ENCODE peak calls at places on chromosomes 6 and 20, in four cellular contexts. One of them, this sample, is unnamed.

GRCh38 chr6:26240157-26240980 is 124.6 kb upstream of the BTN3A2 start:
- DNase-seq in heart left ventricle: peak; percentile 69
- DNase-seq in ovary: no peak
- DNase-seq in HCT116: no peak
- DNase-seq in this sample: peak; percentile 76

GRCh38 chr6:40788661-40789111 is 201.5 kb upstream of the LRFN2 start:
- DNase-seq in ovary: peak; percentile 22
- DNase-seq in HCT116: no peak
- DNase-seq in heart left ventricle: no peak
- DNase-seq in this sample: no peak

GRCh38 chr6:46504242-46504641 is 13.0 kb upstream of the RCAN2 start:
- DNase-seq in ovary: no peak
- DNase-seq in heart left ventricle: no peak
- DNase-seq in HCT116: no peak
- DNase-seq in this sample: no peak

GRCh38 chr20:45293041-45294002 is 13.3 kb upstream of the RBPJL start:
- DNase-seq in heart left ventricle: peak; percentile 79
- DNase-seq in HCT116: peak; percentile 26
- DNase-seq in ovary: peak; percentile 68
- DNase-seq in this sample: peak; percentile 85

GRCh38 chr20:52269327-52269726 is 77.7 kb upstream of the ZFP64 start:
- DNase-seq in ovary: no peak
- DNase-seq in HCT116: no peak
- DNase-seq in heart left ventricle: no peak
- DNase-seq in this sample: no peak

GRCh38 chr6:148928811-148929210 is 182.0 kb downstream of the UST start:
- DNase-seq in ovary: no peak
- DNase-seq in HCT116: no peak
- DNase-seq in heart left ventricle: no peak
- DNase-seq in this sample: no peak

GRCh38 chr6:5674141-5674540 is 332.6 kb downstream of the NRN1 start:
- DNase-seq in heart left ventricle: no peak
- DNase-seq in ovary: no peak
- DNase-seq in HCT116: no peak
- DNase-seq in this sample: no peak

GRCh38 chr6:168589275-168589674 is 148.3 kb downstream of the SMOC2 start:
- DNase-seq in ovary: no peak
- DNase-seq in heart left ventricle: no peak
- DNase-seq in HCT116: no peak
- DNase-seq in this sample: no peak

GRCh38 chr6:38603966-38604365 is 35.8 kb downstream of the BTBD9 start:
- DNase-seq in heart left ventricle: no peak
- DNase-seq in HCT116: no peak
- DNase-seq in ovary: no peak
- DNase-seq in this sample: no peak

GRCh38 chr6:151160869-151161268 is 78.9 kb upstream of the AKAP12 start:
- DNase-seq in ovary: no peak
- DNase-seq in heart left ventricle: no peak
- DNase-seq in HCT116: no peak
- DNase-seq in this sample: no peak

GRCh38 chr6:46876126-46876525 is 45.6 kb downstream of the ADGRF5 start:
- DNase-seq in HCT116: peak; percentile 28
- DNase-seq in heart left ventricle: peak; percentile 30
- DNase-seq in ovary: no peak
- DNase-seq in this sample: peak; percentile 87

GRCh38 chr6:121837545-121838229 is 402.2 kb downstream of the GJA1 start:
- DNase-seq in heart left ventricle: no peak
- DNase-seq in ovary: no peak
- DNase-seq in HCT116: no peak
- DNase-seq in this sample: no peak

DNA sequence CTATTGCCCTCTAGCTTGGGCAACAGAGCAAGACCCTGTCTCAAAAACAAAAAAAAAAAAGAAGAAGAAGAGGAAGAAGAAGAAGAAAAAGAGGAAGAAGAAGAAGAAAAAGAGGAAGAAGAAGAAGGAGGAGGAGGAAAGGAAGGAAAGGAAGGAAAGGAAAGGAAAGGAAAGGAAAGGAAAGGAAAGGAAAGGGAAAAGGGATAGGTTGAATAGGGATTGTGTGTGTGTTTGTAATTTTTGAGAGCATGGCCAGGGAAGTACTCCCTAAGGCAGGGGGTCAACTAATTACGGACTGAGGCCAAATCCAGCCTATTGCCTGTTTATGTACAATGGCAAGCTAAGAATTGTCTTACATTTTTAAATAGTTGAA is 43.1 kb upstream of the ZNF217 start:
- DNase-seq in HCT116: no peak
- DNase-seq in ovary: no peak
- DNase-seq in heart left ventricle: no peak
- DNase-seq in this sample: no peak
- H3K27ac ChIP-seq in HCT116: no peak overlapping the region
- H3K27ac ChIP-seq in ovary: no peak overlapping the region
- H3K27ac ChIP-seq in heart left ventricle: no peak overlapping the region
- H3K27ac ChIP-seq in this sample: no peak overlapping the region

DNA sequence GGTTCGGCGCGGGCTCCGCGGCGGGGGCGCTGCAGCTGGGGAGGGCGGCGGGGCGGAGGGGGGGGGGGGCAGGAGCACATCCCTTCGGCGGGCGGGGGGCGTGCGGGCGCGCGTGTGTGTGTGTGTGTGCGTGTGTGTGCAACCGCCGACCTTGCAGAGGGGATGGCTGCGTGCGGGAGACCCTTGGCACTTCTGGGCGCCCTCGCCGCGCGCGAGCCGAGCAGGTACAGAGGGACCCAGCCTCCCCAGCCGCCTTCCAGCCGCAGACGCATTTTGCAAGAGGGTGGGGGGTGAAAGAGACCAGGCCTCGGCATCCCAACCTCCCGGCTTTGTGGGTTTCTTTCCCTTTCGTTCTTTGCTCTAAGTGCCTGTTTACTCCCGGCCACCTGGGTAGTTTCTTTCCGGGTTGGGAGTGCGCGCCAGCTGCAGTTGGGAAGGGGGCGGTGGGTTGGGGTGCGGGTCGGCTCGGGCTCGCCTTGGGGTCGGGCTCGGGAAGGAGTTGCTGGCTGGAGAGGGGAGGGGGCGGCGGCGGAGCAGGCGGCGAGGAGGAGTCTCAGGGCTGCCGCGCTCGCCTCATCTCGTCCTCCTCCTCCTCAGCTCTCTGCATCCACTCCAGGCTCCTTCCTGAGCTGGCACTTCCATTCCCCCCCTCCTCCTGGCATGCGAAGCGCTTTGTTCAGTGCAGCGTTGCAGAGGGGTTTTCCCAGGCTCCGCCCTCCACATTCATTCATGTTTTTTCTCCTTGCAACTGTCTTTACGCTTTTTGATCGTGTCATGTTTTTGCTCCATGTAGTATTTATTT is 655 bp downstream of the HIVEP1 start:
- DNase-seq in HCT116: no peak
- DNase-seq in ovary: peak; percentile 66
- DNase-seq in heart left ventricle: peak; percentile 67
- DNase-seq in this sample: peak; percentile 69
- TF ChIP-seq POLR2A in HCT116: no peak
- TF ChIP-seq POLR2A in ovary: no peak
- TF ChIP-seq POLR2A in heart left ventricle: peak; percentile 23
- TF ChIP-seq POLR2A in this sample: peak; percentile 11

GRCh38 chr20:1371830-1372539 is 20.9 kb downstream of the FKBP1A start:
- DNase-seq in heart left ventricle: no peak
- DNase-seq in ovary: no peak
- DNase-seq in HCT116: no peak
- DNase-seq in this sample: no peak

GRCh38 chr20:1373036-1373435 is 19.8 kb downstream of the FKBP1A start:
- DNase-seq in HCT116: no peak
- DNase-seq in ovary: no peak
- DNase-seq in heart left ventricle: no peak
- DNase-seq in this sample: no peak

GRCh38 chr20:1369970-1370369 is 22.9 kb downstream of the FKBP1A start:
- DNase-seq in ovary: no peak
- DNase-seq in HCT116: no peak
- DNase-seq in heart left ventricle: no peak
- DNase-seq in this sample: no peak

GRCh38 chr20:1370548-1371110 is 22.2 kb downstream of the FKBP1A start:
- DNase-seq in ovary: no peak
- DNase-seq in heart left ventricle: no peak
- DNase-seq in HCT116: no peak
- DNase-seq in this sample: no peak

GRCh38 chr20:1371235-1371782 is 21.5 kb downstream of the FKBP1A start:
- DNase-seq in heart left ventricle: no peak
- DNase-seq in HCT116: no peak
- DNase-seq in ovary: peak; percentile 53
- DNase-seq in this sample: no peak
- H3K4me1 ChIP-seq in heart left ventricle: peaks cover 8% of the 10 kb centered on the region
- H3K4me1 ChIP-seq in HCT116: no peaks in the 10 kb centered on the region
- H3K4me1 ChIP-seq in ovary: peaks cover 4% of the 10 kb centered on the region
- H3K4me1 ChIP-seq in this sample: no peaks in the 10 kb centered on the region

GRCh38 chr6:111101987-111102386 is 14.7 kb downstream of the SLC16A10 start:
- DNase-seq in HCT116: no peak
- DNase-seq in heart left ventricle: no peak
- DNase-seq in ovary: no peak
- DNase-seq in this sample: no peak
- H3K27ac ChIP-seq in HCT116: no peak overlapping the region
- H3K27ac ChIP-seq in heart left ventricle: no peak overlapping the region
- H3K27ac ChIP-seq in ovary: no peak overlapping the region
- H3K27ac ChIP-seq in this sample: no peak overlapping the region